ENCODE peak calls at places on chromosomes 4 and X, in four cellular contexts. G, L, M and Y are unnamed samples.

GRCh38 chrX:123450217-123450616 is 266.1 kb downstream of the GRIA3 start:
- DNase-seq in M (peak), G (no peak), L (no peak), Y (peak)

GRCh38 chr4:151226004-151226932 is 50.7 kb upstream of the PRSS48 start:
- DNase-seq in L (no peak), G (no peak), M (peak), Y (peak)

GRCh38 chr4:87196146-87196545 is 24.3 kb downstream of the KLHL8 start:
- DNase-seq in L (no peak), G (no peak), M (no peak), Y (no peak)

GRCh38 chr4:88705805-88706518 is 8.3 kb upstream of the NAP1L5 start:
- DNase-seq in L (no peak), M (peak), G (no peak), Y (no peak)

GRCh38 chr4:140740422-140740821 is 15.8 kb downstream of the TBC1D9 start:
- DNase-seq in G (no peak), L (no peak), M (no peak), Y (no peak)

GRCh38 chrX:153642313-153642654 is 4.7 kb upstream of the DUSP9 start:
- DNase-seq in L (no peak), M (no peak), G (no peak), Y (no peak)

GRCh38 chr4:128810871-128811570 is 1.5 kb downstream of the JADE1 start:
- DNase-seq in L (peak), G (peak), M (peak), Y (peak)

GRCh38 chr4:1539859-1540600 is 133.8 kb upstream of the NKX1-1 start:
- DNase-seq in M (no peak), L (no peak), G (no peak), Y (no peak)

GRCh38 chr4:4856071-4857000 is 3.1 kb upstream of the MSX1 start:
- DNase-seq in G (no peak), M (no peak), L (no peak), Y (no peak)

GRCh38 chrX:153687121-153688039 is at the start of gene SLC6A8:
- DNase-seq in L (peak), M (peak), G (peak), Y (peak)

GRCh38 chr4:142112451-142112850 is 476.1 kb downstream of the IL15 start:
- DNase-seq in G (no peak), M (peak), L (no peak), Y (no peak)

GRCh38 chr4:93396274-93396673 is 432.3 kb upstream of the ATOH1 start:
- DNase-seq in L (no peak), G (no peak), M (peak), Y (no peak)

GRCh38 chrX:15816886-15817285 is 26.6 kb downstream of the ZRSR2 start:
- DNase-seq in L (no peak), G (peak), M (no peak), Y (no peak)

GRCh38 chr4:5814421-5814820 is 78.5 kb downstream of the CRMP1 start:
- DNase-seq in G (no peak), M (no peak), L (no peak), Y (no peak)

GRCh38 chr4:70714488-70714887 is 7.3 kb upstream of the RUFY3 start:
- DNase-seq in M (no peak), L (no peak), G (no peak), Y (no peak)

GRCh38 chrX:56783450-56783831 is 54.4 kb downstream of the NBDY start:
- DNase-seq in M (no peak), G (no peak), L (no peak), Y (no peak)

GRCh38 chr4:19944251-19944650 is 307.5 kb upstream of the SLIT2 start:
- DNase-seq in G (no peak), L (no peak), M (peak), Y (no peak)

GRCh38 chrX:7159132-7159861 is 11.3 kb upstream of the PUDP start:
- DNase-seq in M (peak), G (no peak), L (no peak), Y (no peak)